ENCODE peak calls at places on chromosomes 7 and 10, in four cellular contexts. One of them, this sample, is unnamed.

GRCh38 chr10:14478639-14479038 is 147.9 kb upstream of the FRMD4A start:
- DNase-seq in stimulated activated CD4-positive, alpha-beta T cell treated with anti-CD3 and anti-CD28 coated beads, Interleukin-15, amount 100 ng/mL, for 1 hour: no peak
- DNase-seq in colonic mucosa: no peak
- DNase-seq in BJ: peak; percentile 19
- DNase-seq in this sample: peak; percentile 82

GRCh38 chr7:36736827-36737211 is 12.5 kb upstream of the AOAH start:
- DNase-seq in stimulated activated CD4-positive, alpha-beta T cell treated with anti-CD3 and anti-CD28 coated beads, Interleukin-15, amount 100 ng/mL, for 1 hour: no peak
- DNase-seq in colonic mucosa: no peak
- DNase-seq in BJ: no peak
- DNase-seq in this sample: peak; percentile 68

GRCh38 chr7:133941496-133941895 is 185.6 kb upstream of the LRGUK start:
- DNase-seq in stimulated activated CD4-positive, alpha-beta T cell treated with anti-CD3 and anti-CD28 coated beads, Interleukin-15, amount 100 ng/mL, for 1 hour: no peak
- DNase-seq in colonic mucosa: no peak
- DNase-seq in BJ: peak; percentile 7
- DNase-seq in this sample: no peak

GRCh38 chr7:158245724-158246041 is 341.9 kb downstream of the PTPRN2 start:
- DNase-seq in stimulated activated CD4-positive, alpha-beta T cell treated with anti-CD3 and anti-CD28 coated beads, Interleukin-15, amount 100 ng/mL, for 1 hour: no peak
- DNase-seq in colonic mucosa: no peak
- DNase-seq in BJ: no peak
- DNase-seq in this sample: no peak

GRCh38 chr7:80150621-80151273 is 16.1 kb downstream of the GNAI1 start:
- DNase-seq in stimulated activated CD4-positive, alpha-beta T cell treated with anti-CD3 and anti-CD28 coated beads, Interleukin-15, amount 100 ng/mL, for 1 hour: no peak
- DNase-seq in colonic mucosa: no peak
- DNase-seq in BJ: no peak
- DNase-seq in this sample: no peak

GRCh38 chr10:119852822-119853221 is 19.8 kb downstream of the MCMBP start:
- DNase-seq in stimulated activated CD4-positive, alpha-beta T cell treated with anti-CD3 and anti-CD28 coated beads, Interleukin-15, amount 100 ng/mL, for 1 hour: no peak
- DNase-seq in colonic mucosa: no peak
- DNase-seq in BJ: no peak
- DNase-seq in this sample: no peak

GRCh38 chr7:42020067-42020466 is 216.9 kb downstream of the GLI3 start:
- DNase-seq in stimulated activated CD4-positive, alpha-beta T cell treated with anti-CD3 and anti-CD28 coated beads, Interleukin-15, amount 100 ng/mL, for 1 hour: no peak
- DNase-seq in colonic mucosa: no peak
- DNase-seq in BJ: no peak
- DNase-seq in this sample: no peak

GRCh38 chr10:6089334-6090219 is 743 bp downstream of the RBM17 start:
- DNase-seq in stimulated activated CD4-positive, alpha-beta T cell treated with anti-CD3 and anti-CD28 coated beads, Interleukin-15, amount 100 ng/mL, for 1 hour: no peak
- DNase-seq in colonic mucosa: peak; percentile 32
- DNase-seq in BJ: no peak
- DNase-seq in this sample: peak; percentile 55

GRCh38 chr10:100468322-100468721 is 5.5 kb downstream of the WNT8B start:
- DNase-seq in stimulated activated CD4-positive, alpha-beta T cell treated with anti-CD3 and anti-CD28 coated beads, Interleukin-15, amount 100 ng/mL, for 1 hour: no peak
- DNase-seq in colonic mucosa: no peak
- DNase-seq in BJ: no peak
- DNase-seq in this sample: no peak

GRCh38 chr7:151078233-151079040 is 2.2 kb downstream of the FASTK start:
- DNase-seq in stimulated activated CD4-positive, alpha-beta T cell treated with anti-CD3 and anti-CD28 coated beads, Interleukin-15, amount 100 ng/mL, for 1 hour: no peak
- DNase-seq in colonic mucosa: no peak
- DNase-seq in BJ: no peak
- DNase-seq in this sample: peak; percentile 62

This sample was measured in Right ventricle myocardium inferior.